ENCODE peak calls at places on chromosomes 12 and 14, in nine cellular contexts. F is uterus, Y is endothelial cell, M is PC-3, R is hepatocyte, S is neural progenitor cell, C is GM12864, K is lower lobe of right lung, Q is A549. U is an unnamed sample.

GRCh38 chr14:102201369-102201748 is 61.7 kb downstream of the WDR20 start:
- DNase-seq in F (no peak), Y (no peak), M (no peak), R (no peak), S (no peak), C (no peak), K (no peak), Q (no peak), U (no peak)

GRCh38 chr12:78431931-78432330 is 432.6 kb upstream of the SYT1 start:
- DNase-seq in F (no peak), Y (no peak), M (no peak), R (no peak), S (no peak), C (no peak), K (no peak), Q (no peak), U (no peak)

GRCh38 chr14:81776531-81776930 is 242.9 kb upstream of the SEL1L start:
- DNase-seq in F (no peak), Y (no peak), M (no peak), R (no peak), S (no peak), C (no peak), K (no peak), Q (no peak), U (no peak)

GRCh38 chr14:70885343-70886014 is 21.8 kb upstream of the PCNX1 start:
- DNase-seq in F (no peak), Y (no peak), M (no peak), R (no peak), S (no peak), C (no peak), K (no peak), Q (no peak), U (no peak)

GRCh38 chr12:2064078-2064507 is 11.3 kb downstream of the CACNA1C start:
- DNase-seq in F (no peak), Y (no peak), M (no peak), R (no peak), S (no peak), C (peak; percentile 27), K (no peak), Q (no peak), U (peak; percentile 43)

GRCh38 chr14:47278233-47278842 is 397.1 kb downstream of the MDGA2 start:
- DNase-seq in F (no peak), Y (peak; percentile 72), M (peak; percentile 70), R (peak; percentile 74), S (peak; percentile 73), C (peak; percentile 8), K (no peak), Q (peak; percentile 31), U (peak; percentile 62)

GRCh38 chr14:50659327-50659974 is 8.7 kb downstream of the SAV1 start:
- DNase-seq in F (no peak), Y (no peak), M (peak; percentile 86), R (no peak), S (no peak), C (no peak), K (no peak), Q (no peak), U (no peak)

GRCh38 chr12:86104087-86104486 is 152.1 kb downstream of the MGAT4C start:
- DNase-seq in F (no peak), Y (no peak), M (no peak), R (no peak), S (no peak), C (no peak), K (no peak), Q (no peak), U (peak; percentile 23)

GRCh38 chr14:54659365-54659764 is 92.4 kb downstream of the SAMD4A start:
- DNase-seq in F (no peak), Y (no peak), M (peak; percentile 100), R (no peak), S (no peak), C (no peak), K (no peak), Q (no peak), U (peak; percentile 35)

GRCh38 chr12:58415716-58416115 is 474.3 kb downstream of the ATP23 start:
- DNase-seq in F (no peak), Y (no peak), M (no peak), R (no peak), S (peak; percentile 59), C (no peak), K (no peak), Q (no peak), U (no peak)

DNA sequence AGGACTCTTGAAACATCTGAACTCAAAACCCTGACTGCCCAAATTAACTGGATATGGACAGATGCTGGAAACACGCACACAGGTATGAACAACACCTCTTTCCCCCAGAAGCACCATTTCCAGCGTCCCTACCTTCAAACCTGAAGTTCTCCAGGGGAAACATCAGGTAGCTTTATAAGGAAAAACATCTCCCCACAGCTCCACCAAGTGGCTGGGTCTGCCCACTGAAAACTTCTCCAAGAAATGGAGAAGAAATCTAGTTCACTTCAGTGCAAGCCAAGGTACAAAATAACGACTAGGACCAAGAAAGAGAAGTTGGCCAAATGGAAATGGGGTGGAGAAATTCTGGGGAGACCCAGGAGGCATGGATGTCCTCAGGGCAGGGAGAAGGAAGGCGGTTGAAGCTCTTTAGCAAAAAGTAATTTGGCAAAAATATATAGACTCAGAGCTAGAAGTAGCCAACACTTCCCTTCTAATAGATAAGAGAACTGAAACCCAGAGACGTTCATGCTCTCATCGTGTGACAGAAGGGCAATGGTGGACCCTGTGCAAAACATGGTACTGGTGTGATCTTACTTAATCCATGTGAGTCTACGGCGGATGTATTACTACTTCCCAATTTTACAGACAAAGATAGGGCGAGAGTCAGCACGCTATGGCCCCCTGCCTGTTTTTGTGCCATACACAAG is 10.5 kb upstream of the NUAK1 start:
- DNase-seq in F (peak; percentile 45), Y (peak; percentile 42), M (peak; percentile 71), R (peak; percentile 52), S (peak; percentile 33), C (no peak), K (no peak), Q (peak; percentile 45), U (peak; percentile 57)
- TF ChIP-seq CTCF in F (peak; percentile 56), Y (peak; percentile 35), M (peak; percentile 92), R (peak; percentile 55), S (peak; percentile 65), C (peak; percentile 46), K (peak; percentile 55), Q (peak; percentile 83), U (peak; percentile 60)

GRCh38 chr12:90275088-90275487 is 566.5 kb upstream of the ATP2B1 start:
- DNase-seq in F (no peak), Y (no peak), M (no peak), R (no peak), S (no peak), C (no peak), K (no peak), Q (no peak), U (no peak)

GRCh38 chr12:90268574-90268973 is 559.9 kb upstream of the ATP2B1 start:
- DNase-seq in F (no peak), Y (no peak), M (no peak), R (no peak), S (no peak), C (no peak), K (no peak), Q (no peak), U (no peak)

GRCh38 chr12:90280033-90280432 is 571.4 kb upstream of the ATP2B1 start:
- DNase-seq in F (no peak), Y (no peak), M (peak; percentile 51), R (no peak), S (no peak), C (no peak), K (no peak), Q (no peak), U (no peak)

GRCh38 chr12:90274407-90274806 is 565.8 kb upstream of the ATP2B1 start:
- DNase-seq in F (no peak), Y (no peak), M (peak; percentile 9), R (no peak), S (no peak), C (no peak), K (no peak), Q (no peak), U (no peak)
- TF ChIP-seq CTCF in F (no peak), Y (no peak), M (peak; percentile 34), R (no peak), S (no peak), C (no peak), K (no peak), Q (no peak), U (no peak)

DNA sequence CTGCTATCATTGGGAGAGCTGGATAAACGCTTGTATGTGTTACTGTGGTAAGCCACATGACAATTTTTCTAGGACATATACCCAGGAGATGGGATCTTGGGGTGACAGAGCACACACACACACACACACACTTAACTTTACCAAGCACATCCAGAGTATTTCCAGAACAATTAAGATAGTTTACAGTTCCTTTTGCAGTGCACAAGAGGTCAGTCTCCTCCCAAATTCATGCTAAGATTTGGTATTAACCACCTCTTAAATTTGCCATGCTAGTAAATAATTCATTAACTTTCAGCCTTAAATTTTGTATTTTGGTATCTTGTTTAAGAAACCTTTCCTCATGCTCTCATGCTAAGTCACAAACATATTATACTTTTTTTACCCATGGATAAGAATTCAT is 33.9 kb upstream of the LIMA1 start:
- DNase-seq in F (no peak), Y (no peak), M (peak; percentile 5), R (no peak), S (no peak), C (no peak), K (no peak), Q (peak; percentile 37), U (no peak)
- TF ChIP-seq CTCF in F (no peak), Y (no peak), M (peak; percentile 36), R (no peak), S (no peak), C (no peak), K (no peak), Q (no peak), U (no peak)

GRCh38 chr12:29691146-29691854 is 92.4 kb downstream of the TMTC1 start:
- DNase-seq in F (no peak), Y (no peak), M (no peak), R (no peak), S (peak; percentile 26), C (no peak), K (no peak), Q (no peak), U (no peak)

GRCh38 chr12:29690728-29691127 is 93.0 kb downstream of the TMTC1 start:
- DNase-seq in F (no peak), Y (no peak), M (no peak), R (no peak), S (no peak), C (no peak), K (no peak), Q (no peak), U (no peak)

GRCh38 chr12:29693962-29694361 is 89.8 kb downstream of the TMTC1 start:
- DNase-seq in F (no peak), Y (no peak), M (no peak), R (no peak), S (no peak), C (no peak), K (no peak), Q (no peak), U (no peak)

GRCh38 chr12:29692237-29692636 is 91.5 kb downstream of the TMTC1 start:
- DNase-seq in F (no peak), Y (no peak), M (no peak), R (no peak), S (no peak), C (no peak), K (no peak), Q (no peak), U (no peak)

DNA sequence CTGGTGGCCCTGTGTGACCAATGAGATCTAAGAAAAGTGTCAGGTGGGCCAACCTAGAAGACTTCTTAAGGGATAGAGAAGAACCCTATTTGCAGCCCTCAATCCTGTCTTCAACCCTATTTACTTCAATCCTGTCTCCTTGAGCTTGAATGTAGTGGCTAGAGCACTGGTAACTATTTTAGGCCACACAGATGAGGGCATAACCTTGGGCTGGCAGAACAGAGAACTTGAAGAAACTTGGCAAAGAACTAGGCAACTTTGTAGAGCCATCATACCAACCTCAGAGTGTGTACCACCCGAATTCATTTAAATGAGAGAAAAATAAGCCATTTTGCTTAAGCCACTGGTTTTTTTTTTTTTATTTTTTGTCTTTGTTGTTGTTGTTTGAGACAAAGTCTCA is 94.8 kb downstream of the TMTC1 start:
- DNase-seq in F (no peak), Y (no peak), M (no peak), R (no peak), S (no peak), C (no peak), K (no peak), Q (no peak), U (no peak)
- TF ChIP-seq CTCF in F (no peak), Y (no peak), M (no peak), R (no peak), S (no peak), C (no peak), K (no peak), Q (no peak), U (no peak)

U was measured in MCF 10A.